ENCODE peak calls at places on chromosomes 5 and 9, in nine cellular contexts. C is right cardiac atrium; M is ascending aorta; U is CD4-positive, alpha-beta memory T cell; J is effector memory CD4-positive, alpha-beta T cell; E is aorta; P is neural progenitor cell; K is spleen; Q is kidney epithelial cell. A is an unnamed sample. For H3K27me3, the result is how much of the 10 kb centered on the place peaks cover.

GRCh38 chr5:137342764-137343163 is 156.4 kb downstream of the SPOCK1 start:
- DNase-seq in C (no peak), M (no peak), U (no peak), J (no peak), E (no peak), P (no peak), K (no peak), Q (peak), A (no peak)

GRCh38 chr5:103234239-103234975 is 24.2 kb upstream of the MACIR start:
- DNase-seq in C (no peak), M (no peak), U (no peak), J (no peak), E (no peak), P (no peak), K (no peak), Q (no peak), A (no peak)

GRCh38 chr5:154756203-154756870 is 1.2 kb downstream of the LARP1 start:
- DNase-seq in C (peak), M (no peak), U (no peak), J (peak), E (peak), P (peak), K (peak), Q (no peak), A (peak)

GRCh38 chr9:123335227-123335985 is 20.6 kb upstream of the CRB2 start:
- DNase-seq in C (no peak), M (no peak), U (no peak), J (no peak), E (no peak), P (peak), K (no peak), Q (peak), A (no peak)

GRCh38 chr5:53406630-53407316 is 73.7 kb upstream of the FST start:
- DNase-seq in C (no peak), M (no peak), U (no peak), J (no peak), E (no peak), P (no peak), K (no peak), Q (peak), A (no peak)

GRCh38 chr9:135254176-135255032 is 166.9 kb downstream of the OLFM1 start:
- DNase-seq in C (no peak), M (no peak), U (no peak), J (no peak), E (peak), P (no peak), K (peak), Q (no peak), A (peak)

GRCh38 chr5:113038714-113039113 is 62.1 kb downstream of the DCP2 start:
- DNase-seq in C (no peak), M (no peak), U (no peak), J (no peak), E (no peak), P (no peak), K (no peak), Q (no peak), A (no peak)

GRCh38 chr5:78509884-78510769 is 138.4 kb downstream of the LHFPL2 start:
- DNase-seq in C (peak), M (no peak), U (peak), J (no peak), E (peak), P (peak), K (peak), Q (no peak), A (peak)

GRCh38 chr5:98492258-98492657 is 281.2 kb upstream of the RGMB start:
- DNase-seq in C (no peak), M (no peak), U (no peak), J (no peak), E (no peak), P (no peak), K (no peak), Q (no peak), A (no peak)

GRCh38 chr5:55102345-55102744 is at the start of gene GZMA:
- DNase-seq in C (no peak), M (no peak), U (peak), J (peak), E (no peak), P (no peak), K (no peak), Q (no peak), A (no peak)

GRCh38 chr5:113329981-113330380 is 104.8 kb downstream of the TSSK1B start:
- DNase-seq in C (no peak), M (no peak), U (no peak), J (no peak), E (no peak), P (no peak), K (no peak), Q (no peak), A (no peak)

GRCh38 chr9:133955821-133956411 is 36.2 kb downstream of the VAV2 start:
- DNase-seq in C (peak), M (no peak), U (no peak), J (no peak), E (peak), P (peak), K (peak), Q (no peak), A (peak)

GRCh38 chr9:91857831-91858669 is 92.0 kb downstream of the ROR2 start:
- DNase-seq in C (no peak), M (no peak), U (no peak), J (no peak), E (no peak), P (peak), K (peak), Q (no peak), A (no peak)

GRCh38 chr5:175878544-175879438 is 7.4 kb downstream of the CPLX2 start:
- DNase-seq in C (no peak), M (no peak), U (no peak), J (no peak), E (no peak), P (peak), K (no peak), Q (no peak), A (no peak)

GRCh38 chr9:14713187-14713799 is 9.2 kb downstream of the CER1 start:
- DNase-seq in C (no peak), M (no peak), U (no peak), J (no peak), E (no peak), P (no peak), K (no peak), Q (no peak), A (no peak)

GRCh38 chr5:129363991-129364390 is 96.1 kb upstream of the ADAMTS19 start:
- DNase-seq in C (no peak), M (no peak), U (no peak), J (no peak), E (no peak), P (no peak), K (no peak), Q (no peak), A (no peak)

GRCh38 chr5:91352831-91353695 is 30.1 kb downstream of the ARRDC3 start:
- DNase-seq in C (no peak), M (no peak), U (no peak), J (no peak), E (no peak), P (peak), K (no peak), Q (no peak), A (no peak)

GRCh38 chr9:132364068-132364467 is 9.3 kb upstream of the SETX start:
- DNase-seq in C (no peak), M (no peak), U (no peak), J (no peak), E (no peak), P (no peak), K (no peak), Q (no peak), A (no peak)

GRCh38 chr5:154513669-154514084 is 35.6 kb upstream of the HAND1 start:
- DNase-seq in C (no peak), M (no peak), U (no peak), J (no peak), E (no peak), P (no peak), K (no peak), Q (no peak), A (no peak)

GRCh38 chr5:220008-220407 is 1.9 kb downstream of the SDHA start:
- DNase-seq in C (no peak), M (no peak), U (peak), J (no peak), E (no peak), P (no peak), K (no peak), Q (no peak), A (no peak)

GRCh38 chr5:7629559-7629958 is 221.4 kb downstream of the CFAP90 start:
- DNase-seq in C (no peak), M (no peak), U (no peak), J (no peak), E (no peak), P (no peak), K (no peak), Q (no peak), A (no peak)

GRCh38 chr5:169279125-169279524 is 21.8 kb downstream of the SLIT3 start:
- DNase-seq in C (no peak), M (no peak), U (no peak), J (no peak), E (no peak), P (no peak), K (no peak), Q (no peak), A (no peak)

GRCh38 chr9:136658849-136659535 is 3.7 kb upstream of the EGFL7 start:
- DNase-seq in C (no peak), M (no peak), U (no peak), J (no peak), E (no peak), P (no peak), K (peak), Q (no peak), A (no peak)

GRCh38 chr5:173707392-173707791 is 90.9 kb upstream of the BOD1 start:
- DNase-seq in C (peak), M (peak), U (no peak), J (no peak), E (peak), P (no peak), K (no peak), Q (no peak), A (peak)

GRCh38 chr5:1507961-1508678 is 15.6 kb downstream of the LPCAT1 start:
- DNase-seq in C (peak), M (no peak), U (no peak), J (no peak), E (peak), P (no peak), K (peak), Q (no peak), A (peak)

GRCh38 chr5:143237664-143238063 is 165.8 kb downstream of the NR3C1 start:
- DNase-seq in C (no peak), M (no peak), U (no peak), J (no peak), E (no peak), P (no peak), K (no peak), Q (no peak), A (no peak)

GRCh38 chr5:175895701-175896102 is 24.3 kb downstream of the CPLX2 start:
- DNase-seq in C (no peak), M (no peak), U (peak), J (peak), E (no peak), P (peak), K (no peak), Q (no peak), A (no peak)

GRCh38 chr5:55853271-55853670 is 2.1 kb downstream of the IL31RA start:
- DNase-seq in C (no peak), M (no peak), U (no peak), J (no peak), E (no peak), P (no peak), K (no peak), Q (no peak), A (no peak)

GRCh38 chr5:90093931-90094485 is 315.5 kb downstream of the CETN3 start:
- DNase-seq in C (no peak), M (no peak), U (no peak), J (no peak), E (no peak), P (no peak), K (no peak), Q (no peak), A (no peak)

GRCh38 chr5:15850536-15850935 is 329.1 kb downstream of the MARCHF11 start:
- DNase-seq in C (no peak), M (no peak), U (no peak), J (no peak), E (no peak), P (no peak), K (no peak), Q (no peak), A (no peak)

GRCh38 chr9:95511232-95511951 is 5.4 kb downstream of the PTCH1 start:
- DNase-seq in C (peak), M (no peak), U (peak), J (no peak), E (peak), P (peak), K (peak), Q (no peak), A (no peak)

GRCh38 chr9:95508242-95508967 is 8.4 kb downstream of the PTCH1 start:
- DNase-seq in C (no peak), M (no peak), U (peak), J (no peak), E (no peak), P (peak), K (no peak), Q (no peak), A (no peak)

GRCh38 chr9:95510610-95511231 is 6.0 kb downstream of the PTCH1 start:
- DNase-seq in C (peak), M (peak), U (peak), J (peak), E (peak), P (peak), K (peak), Q (peak), A (peak)

GRCh38 chr9:95508968-95509850 is 7.6 kb downstream of the PTCH1 start:
- DNase-seq in C (peak), M (peak), U (peak), J (peak), E (peak), P (peak), K (peak), Q (peak), A (peak)

DNA sequence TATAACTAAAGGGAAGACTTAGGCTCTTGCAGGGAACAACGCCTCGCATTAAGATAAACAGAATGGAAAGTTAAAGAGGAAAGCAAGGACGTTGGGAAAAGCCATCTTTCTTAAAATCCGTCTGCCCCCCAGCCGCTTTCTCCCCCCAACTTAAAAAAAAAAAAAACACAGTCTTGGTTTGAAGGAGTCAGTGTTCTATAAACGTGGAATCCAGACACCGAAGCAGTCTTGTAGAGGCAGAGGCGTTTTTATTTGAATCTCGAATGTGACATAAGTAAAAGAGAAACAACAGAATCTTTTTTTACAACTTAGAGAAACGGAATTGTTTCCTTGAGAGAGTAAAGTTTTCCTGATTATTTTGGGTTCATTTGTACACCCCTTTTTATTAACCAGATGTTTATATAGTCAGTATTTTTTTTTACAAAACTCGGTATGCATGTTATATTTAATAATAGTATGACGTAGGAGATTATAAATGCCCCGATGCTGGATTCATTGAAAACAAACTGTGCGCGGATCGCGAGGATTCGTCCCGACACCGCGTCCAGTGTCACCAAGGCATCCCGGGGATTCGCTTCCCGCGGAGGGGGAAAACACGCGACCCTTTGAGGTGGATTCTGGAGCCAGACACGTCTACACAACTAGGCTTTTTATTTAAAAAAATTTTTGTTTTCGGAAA is 6.8 kb downstream of the PTCH1 start:
- DNase-seq in C (no peak), M (no peak), U (peak), J (no peak), E (no peak), P (peak), K (no peak), Q (no peak), A (peak)
- H3K27me3 ChIP-seq in C (under half), M (under half), U (under half), J (under half), E (under half), P (under half), K (half or more), Q (under half), A (under half)

GRCh38 chr9:129455151-129455995 is 165.5 kb downstream of the C9orf50 start:
- DNase-seq in C (no peak), M (no peak), U (no peak), J (no peak), E (no peak), P (no peak), K (no peak), Q (no peak), A (no peak)

GRCh38 chr9:129458663-129459549 is 162.0 kb downstream of the C9orf50 start:
- DNase-seq in C (peak), M (peak), U (no peak), J (no peak), E (peak), P (peak), K (peak), Q (no peak), A (peak)

GRCh38 chr9:129456549-129457324 is 164.2 kb downstream of the C9orf50 start:
- DNase-seq in C (no peak), M (no peak), U (no peak), J (no peak), E (no peak), P (no peak), K (no peak), Q (no peak), A (no peak)

GRCh38 chr9:129458155-129458661 is 162.7 kb downstream of the C9orf50 start:
- DNase-seq in C (no peak), M (no peak), U (peak), J (peak), E (no peak), P (no peak), K (no peak), Q (no peak), A (no peak)

GRCh38 chr9:129457325-129457779 is 163.5 kb downstream of the C9orf50 start:
- DNase-seq in C (no peak), M (no peak), U (no peak), J (no peak), E (no peak), P (no peak), K (no peak), Q (no peak), A (no peak)
- H3K4me3 ChIP-seq in C (no peak), M (no peak), U (no peak), J (no peak), E (no peak), P (no peak), K (no peak), Q (no peak), A (no peak)

GRCh38 chr5:73435640-73436534 is 12.7 kb downstream of the FOXD1 start:
- DNase-seq in C (no peak), M (no peak), U (no peak), J (no peak), E (no peak), P (peak), K (no peak), Q (no peak), A (no peak)

GRCh38 chr5:73433272-73433981 is 15.2 kb downstream of the FOXD1 start:
- DNase-seq in C (no peak), M (no peak), U (no peak), J (no peak), E (no peak), P (no peak), K (no peak), Q (no peak), A (no peak)

GRCh38 chr5:73434921-73435320 is 13.7 kb downstream of the FOXD1 start:
- DNase-seq in C (no peak), M (no peak), U (no peak), J (no peak), E (no peak), P (no peak), K (no peak), Q (no peak), A (no peak)

GRCh38 chr5:73433982-73434342 is 14.6 kb downstream of the FOXD1 start:
- DNase-seq in C (no peak), M (no peak), U (no peak), J (no peak), E (no peak), P (no peak), K (no peak), Q (no peak), A (no peak)

DNA sequence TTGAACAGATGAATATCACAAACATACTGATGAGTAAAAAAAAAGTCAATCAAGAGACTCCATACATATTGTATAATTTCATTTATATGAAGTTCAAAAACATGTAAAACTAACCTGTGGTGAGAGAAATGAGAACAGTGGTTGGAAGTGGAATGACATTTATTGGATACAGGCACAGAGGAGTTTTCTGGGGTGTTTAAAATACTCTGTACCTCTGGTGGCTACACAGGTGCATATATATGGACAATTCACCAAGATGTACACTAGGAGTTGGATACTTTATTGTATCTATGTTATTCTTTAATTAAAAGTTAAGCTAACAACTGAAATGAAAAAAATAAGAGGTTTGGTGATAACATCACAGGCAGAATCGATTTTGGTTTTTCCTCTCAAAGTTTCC is 14.1 kb downstream of the FOXD1 start:
- DNase-seq in C (no peak), M (no peak), U (no peak), J (no peak), E (no peak), P (no peak), K (no peak), Q (no peak), A (no peak)
- H3K27me3 ChIP-seq in C (under half), M (under half), U (half or more), J (under half), E (under half), P (half or more), K (half or more), Q (under half), A (half or more)

GRCh38 chr5:61307611-61308010 is 24.4 kb upstream of the ZSWIM6 start:
- DNase-seq in C (no peak), M (no peak), U (no peak), J (no peak), E (no peak), P (no peak), K (no peak), Q (no peak), A (no peak)

GRCh38 chr5:61304611-61305369 is 27.3 kb upstream of the ZSWIM6 start:
- DNase-seq in C (peak), M (no peak), U (no peak), J (no peak), E (no peak), P (no peak), K (no peak), Q (no peak), A (no peak)

GRCh38 chr5:61308699-61309098 is 23.4 kb upstream of the ZSWIM6 start:
- DNase-seq in C (no peak), M (no peak), U (no peak), J (no peak), E (no peak), P (no peak), K (no peak), Q (no peak), A (no peak)

GRCh38 chr5:61307196-61307590 is 24.9 kb upstream of the ZSWIM6 start:
- DNase-seq in C (no peak), M (no peak), U (no peak), J (no peak), E (no peak), P (no peak), K (no peak), Q (no peak), A (no peak)

GRCh38 chr5:61306531-61307195 is 25.4 kb upstream of the ZSWIM6 start:
- DNase-seq in C (no peak), M (no peak), U (no peak), J (no peak), E (no peak), P (no peak), K (no peak), Q (no peak), A (no peak)
- H3K4me3 ChIP-seq in C (no peak), M (no peak), U (no peak), J (no peak), E (no peak), P (no peak), K (no peak), Q (no peak), A (no peak)